ENCODE peak calls at places on chromosomes 11 and 22, in ten cellular contexts. One of them, this sample, is unnamed.

GRCh38 chr11:36014499-36014898 is 70.6 kb downstream of the LDLRAD3 start:
- DNase-seq in adipocyte: no peak
- DNase-seq in pancreas: no peak
- DNase-seq in kidney epithelial cell: no peak
- DNase-seq in HCT116: no peak
- DNase-seq in gastrocnemius medialis: no peak
- DNase-seq in kidney: no peak
- DNase-seq in spleen: no peak
- DNase-seq in fibroblast of mammary gland: no peak
- DNase-seq in A673: no peak
- DNase-seq in this sample: no peak

GRCh38 chr22:17198188-17199130 is 20.8 kb downstream of the ADA2 start:
- DNase-seq in adipocyte: no peak
- DNase-seq in pancreas: no peak
- DNase-seq in kidney epithelial cell: no peak
- DNase-seq in HCT116: no peak
- DNase-seq in gastrocnemius medialis: no peak
- DNase-seq in kidney: peak
- DNase-seq in spleen: no peak
- DNase-seq in fibroblast of mammary gland: peak
- DNase-seq in A673: no peak
- DNase-seq in this sample: no peak

GRCh38 chr11:27926981-27927481 is 180.9 kb downstream of the KIF18A start:
- DNase-seq in adipocyte: peak
- DNase-seq in pancreas: no peak
- DNase-seq in kidney epithelial cell: peak
- DNase-seq in HCT116: no peak
- DNase-seq in gastrocnemius medialis: no peak
- DNase-seq in kidney: no peak
- DNase-seq in spleen: no peak
- DNase-seq in fibroblast of mammary gland: peak
- DNase-seq in A673: peak
- DNase-seq in this sample: peak

GRCh38 chr11:68040121-68040956 is 1.5 kb downstream of the TCIRG1 start:
- DNase-seq in adipocyte: peak
- DNase-seq in pancreas: peak
- DNase-seq in kidney epithelial cell: no peak
- DNase-seq in HCT116: no peak
- DNase-seq in gastrocnemius medialis: peak
- DNase-seq in kidney: peak
- DNase-seq in spleen: peak
- DNase-seq in fibroblast of mammary gland: peak
- DNase-seq in A673: peak
- DNase-seq in this sample: peak

GRCh38 chr11:116170526-116171120 is 602.2 kb downstream of the BUD13 start:
- DNase-seq in adipocyte: no peak
- DNase-seq in pancreas: no peak
- DNase-seq in kidney epithelial cell: no peak
- DNase-seq in HCT116: no peak
- DNase-seq in gastrocnemius medialis: no peak
- DNase-seq in kidney: no peak
- DNase-seq in spleen: no peak
- DNase-seq in fibroblast of mammary gland: no peak
- DNase-seq in A673: no peak
- DNase-seq in this sample: no peak

GRCh38 chr11:13152736-13153541 is 124.7 kb upstream of the BMAL1 start:
- DNase-seq in adipocyte: peak
- DNase-seq in pancreas: no peak
- DNase-seq in kidney epithelial cell: no peak
- DNase-seq in HCT116: no peak
- DNase-seq in gastrocnemius medialis: no peak
- DNase-seq in kidney: no peak
- DNase-seq in spleen: no peak
- DNase-seq in fibroblast of mammary gland: peak
- DNase-seq in A673: no peak
- DNase-seq in this sample: peak

GRCh38 chr11:60857378-60858232 is 1.9 kb upstream of the PTGDR2 start:
- DNase-seq in adipocyte: no peak
- DNase-seq in pancreas: no peak
- DNase-seq in kidney epithelial cell: no peak
- DNase-seq in HCT116: no peak
- DNase-seq in gastrocnemius medialis: no peak
- DNase-seq in kidney: no peak
- DNase-seq in spleen: peak
- DNase-seq in fibroblast of mammary gland: peak
- DNase-seq in A673: no peak
- DNase-seq in this sample: no peak

GRCh38 chr11:33266418-33267215 is 9.4 kb downstream of the HIPK3 start:
- DNase-seq in adipocyte: peak
- DNase-seq in pancreas: no peak
- DNase-seq in kidney epithelial cell: no peak
- DNase-seq in HCT116: no peak
- DNase-seq in gastrocnemius medialis: no peak
- DNase-seq in kidney: peak
- DNase-seq in spleen: no peak
- DNase-seq in fibroblast of mammary gland: peak
- DNase-seq in A673: peak
- DNase-seq in this sample: peak

GRCh38 chr11:43904737-43905515 is 24.3 kb downstream of the ALKBH3 start:
- DNase-seq in adipocyte: peak
- DNase-seq in pancreas: no peak
- DNase-seq in kidney epithelial cell: no peak
- DNase-seq in HCT116: no peak
- DNase-seq in gastrocnemius medialis: no peak
- DNase-seq in kidney: no peak
- DNase-seq in spleen: no peak
- DNase-seq in fibroblast of mammary gland: peak
- DNase-seq in A673: no peak
- DNase-seq in this sample: no peak

GRCh38 chr11:116123739-116124138 is 619.5 kb upstream of the CADM1 start:
- DNase-seq in adipocyte: no peak
- DNase-seq in pancreas: no peak
- DNase-seq in kidney epithelial cell: no peak
- DNase-seq in HCT116: no peak
- DNase-seq in gastrocnemius medialis: no peak
- DNase-seq in kidney: no peak
- DNase-seq in spleen: no peak
- DNase-seq in fibroblast of mammary gland: no peak
- DNase-seq in A673: no peak
- DNase-seq in this sample: no peak

GRCh38 chr11:115657586-115657985 is 153.4 kb upstream of the CADM1 start:
- DNase-seq in adipocyte: no peak
- DNase-seq in pancreas: no peak
- DNase-seq in kidney epithelial cell: no peak
- DNase-seq in HCT116: no peak
- DNase-seq in gastrocnemius medialis: no peak
- DNase-seq in kidney: no peak
- DNase-seq in spleen: no peak
- DNase-seq in fibroblast of mammary gland: no peak
- DNase-seq in A673: no peak
- DNase-seq in this sample: no peak

GRCh38 chr11:130159657-130160459 is at the start of gene ST14:
- DNase-seq in adipocyte: peak
- DNase-seq in pancreas: peak
- DNase-seq in kidney epithelial cell: no peak
- DNase-seq in HCT116: no peak
- DNase-seq in gastrocnemius medialis: no peak
- DNase-seq in kidney: peak
- DNase-seq in spleen: peak
- DNase-seq in fibroblast of mammary gland: no peak
- DNase-seq in A673: no peak
- DNase-seq in this sample: no peak

GRCh38 chr11:21056644-21057043 is 387.3 kb downstream of the NELL1 start:
- DNase-seq in adipocyte: no peak
- DNase-seq in pancreas: no peak
- DNase-seq in kidney epithelial cell: no peak
- DNase-seq in HCT116: no peak
- DNase-seq in gastrocnemius medialis: no peak
- DNase-seq in kidney: no peak
- DNase-seq in spleen: no peak
- DNase-seq in fibroblast of mammary gland: no peak
- DNase-seq in A673: no peak
- DNase-seq in this sample: no peak

GRCh38 chr22:47188337-47189055 is 426.0 kb downstream of the TBC1D22A start:
- DNase-seq in adipocyte: no peak
- DNase-seq in pancreas: peak
- DNase-seq in kidney epithelial cell: no peak
- DNase-seq in HCT116: no peak
- DNase-seq in gastrocnemius medialis: peak
- DNase-seq in kidney: peak
- DNase-seq in spleen: peak
- DNase-seq in fibroblast of mammary gland: no peak
- DNase-seq in A673: no peak
- DNase-seq in this sample: no peak

GRCh38 chr11:116446542-116446941 is 326.2 kb downstream of the BUD13 start:
- DNase-seq in adipocyte: no peak
- DNase-seq in pancreas: no peak
- DNase-seq in kidney epithelial cell: no peak
- DNase-seq in HCT116: no peak
- DNase-seq in gastrocnemius medialis: no peak
- DNase-seq in kidney: no peak
- DNase-seq in spleen: no peak
- DNase-seq in fibroblast of mammary gland: no peak
- DNase-seq in A673: no peak
- DNase-seq in this sample: no peak

GRCh38 chr11:1834791-1835670 is at the start of gene SYT8:
- DNase-seq in adipocyte: no peak
- DNase-seq in pancreas: peak
- DNase-seq in kidney epithelial cell: no peak
- DNase-seq in HCT116: no peak
- DNase-seq in gastrocnemius medialis: peak
- DNase-seq in kidney: peak
- DNase-seq in spleen: peak
- DNase-seq in fibroblast of mammary gland: no peak
- DNase-seq in A673: no peak
- DNase-seq in this sample: peak
- H3K4me3 ChIP-seq in adipocyte: no peak
- H3K4me3 ChIP-seq in pancreas: no peak
- H3K4me3 ChIP-seq in kidney epithelial cell: no peak
- H3K4me3 ChIP-seq in HCT116: no peak
- H3K4me3 ChIP-seq in gastrocnemius medialis: no peak
- H3K4me3 ChIP-seq in kidney: no peak
- H3K4me3 ChIP-seq in spleen: no peak
- H3K4me3 ChIP-seq in fibroblast of mammary gland: no peak
- H3K4me3 ChIP-seq in A673: no peak
- H3K4me3 ChIP-seq in this sample: peak

DNA sequence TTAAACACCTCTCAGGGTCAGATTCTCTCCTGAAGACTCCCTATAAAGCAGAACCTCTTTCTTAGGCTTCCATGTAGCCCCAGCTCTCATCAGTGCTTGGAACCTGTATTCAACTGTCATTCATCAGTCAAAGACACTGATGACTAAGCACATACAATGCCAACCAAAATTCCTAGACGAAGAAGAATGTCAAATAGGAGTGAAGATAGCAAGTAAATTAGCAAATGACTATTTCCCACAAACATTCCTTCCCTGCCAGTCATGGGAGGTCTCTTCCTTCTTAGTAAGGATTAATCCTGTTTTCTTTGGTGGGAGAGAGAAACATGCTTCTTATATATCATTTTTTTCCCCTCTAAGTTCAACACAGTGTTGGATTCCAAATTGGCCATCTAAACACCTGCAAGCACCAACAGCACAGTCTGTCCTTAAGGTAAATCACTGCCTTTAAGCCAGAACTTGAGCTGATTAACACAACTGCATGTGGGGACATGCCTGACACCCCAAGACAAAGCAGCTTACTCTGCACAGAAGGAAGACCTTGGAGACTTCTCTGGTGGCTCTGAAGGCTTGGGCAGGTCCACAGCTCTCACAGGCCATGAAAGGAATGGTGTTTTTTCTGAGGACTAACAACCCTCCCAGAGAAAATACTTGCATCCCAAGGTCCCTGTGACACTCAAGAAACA is 47.5 kb upstream of the ME3 start:
- DNase-seq in adipocyte: peak
- DNase-seq in pancreas: no peak
- DNase-seq in kidney epithelial cell: peak
- DNase-seq in HCT116: no peak
- DNase-seq in gastrocnemius medialis: no peak
- DNase-seq in kidney: no peak
- DNase-seq in spleen: no peak
- DNase-seq in fibroblast of mammary gland: peak
- DNase-seq in A673: peak
- DNase-seq in this sample: no peak
- H3K4me3 ChIP-seq in adipocyte: no peak
- H3K4me3 ChIP-seq in pancreas: no peak
- H3K4me3 ChIP-seq in kidney epithelial cell: no peak
- H3K4me3 ChIP-seq in HCT116: no peak
- H3K4me3 ChIP-seq in gastrocnemius medialis: no peak
- H3K4me3 ChIP-seq in kidney: no peak
- H3K4me3 ChIP-seq in spleen: no peak
- H3K4me3 ChIP-seq in fibroblast of mammary gland: no peak
- H3K4me3 ChIP-seq in A673: no peak
- H3K4me3 ChIP-seq in this sample: no peak

DNA sequence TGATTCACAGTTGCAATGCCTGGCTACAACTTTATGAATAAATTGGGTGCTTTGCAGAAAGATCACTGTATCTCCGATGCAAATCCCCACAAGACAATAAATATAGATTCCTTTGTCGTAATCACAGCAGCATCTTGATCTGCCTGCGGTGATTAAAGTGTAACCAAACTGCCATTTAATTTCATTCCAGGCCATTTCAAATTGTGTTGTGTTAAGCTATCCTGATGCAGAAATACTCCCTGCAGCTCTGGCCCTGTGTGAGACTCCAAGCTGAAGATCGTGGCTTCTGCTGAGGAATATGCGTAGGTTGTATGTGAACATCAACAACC is 40.8 kb upstream of the B3GAT1 start:
- DNase-seq in adipocyte: no peak
- DNase-seq in pancreas: no peak
- DNase-seq in kidney epithelial cell: no peak
- DNase-seq in HCT116: no peak
- DNase-seq in gastrocnemius medialis: no peak
- DNase-seq in kidney: no peak
- DNase-seq in spleen: no peak
- DNase-seq in fibroblast of mammary gland: no peak
- DNase-seq in A673: no peak
- DNase-seq in this sample: no peak
- H3K4me3 ChIP-seq in adipocyte: no peak
- H3K4me3 ChIP-seq in pancreas: no peak
- H3K4me3 ChIP-seq in kidney epithelial cell: no peak
- H3K4me3 ChIP-seq in HCT116: no peak
- H3K4me3 ChIP-seq in gastrocnemius medialis: no peak
- H3K4me3 ChIP-seq in kidney: no peak
- H3K4me3 ChIP-seq in spleen: no peak
- H3K4me3 ChIP-seq in fibroblast of mammary gland: no peak
- H3K4me3 ChIP-seq in A673: no peak
- H3K4me3 ChIP-seq in this sample: no peak

DNA sequence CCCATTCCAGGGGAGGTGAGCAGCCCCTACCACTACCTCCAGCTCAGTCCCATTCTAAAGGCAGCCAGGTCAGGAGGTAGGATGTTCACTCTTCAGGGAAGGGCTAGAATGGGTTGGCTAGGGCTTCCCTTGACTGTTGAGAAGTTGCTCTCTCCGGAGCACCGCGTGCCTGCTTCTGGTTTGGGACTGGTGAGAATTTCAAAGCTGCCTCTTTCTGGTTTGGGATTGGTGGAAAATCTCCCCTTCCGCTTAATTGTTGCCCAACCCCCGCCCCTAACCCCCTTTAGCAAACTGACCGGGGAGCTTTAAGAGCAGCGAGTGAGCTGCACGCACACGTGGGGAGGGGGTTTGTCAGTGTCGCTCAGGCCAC is 689 bp downstream of the USP2 start:
- DNase-seq in adipocyte: no peak
- DNase-seq in pancreas: no peak
- DNase-seq in kidney epithelial cell: no peak
- DNase-seq in HCT116: no peak
- DNase-seq in gastrocnemius medialis: peak
- DNase-seq in kidney: no peak
- DNase-seq in spleen: no peak
- DNase-seq in fibroblast of mammary gland: no peak
- DNase-seq in A673: peak
- DNase-seq in this sample: peak
- H3K4me3 ChIP-seq in adipocyte: peak
- H3K4me3 ChIP-seq in pancreas: peak
- H3K4me3 ChIP-seq in kidney epithelial cell: peak
- H3K4me3 ChIP-seq in HCT116: peak
- H3K4me3 ChIP-seq in gastrocnemius medialis: peak
- H3K4me3 ChIP-seq in kidney: peak
- H3K4me3 ChIP-seq in spleen: peak
- H3K4me3 ChIP-seq in fibroblast of mammary gland: peak
- H3K4me3 ChIP-seq in A673: peak
- H3K4me3 ChIP-seq in this sample: peak

This sample was measured in SJCRH30.